ENCODE peak calls at places on chromosomes 6 and 20, in nine cellular contexts. Q is stimulated activated CD4-positive, alpha-beta T cell treated with anti-CD3 and anti-CD28 coated beads, TNF-alpha, amount 100 ng/mL, for 1 hour; P is AG20443; Y is HEK293T; J is NCI-H1092 treated with DMSO at 0.1 percent for 48 hours; B is sciatic nerve; U is mesenchymal stem cell; H is ovary; W is GDM1. Z is an unnamed sample.

GRCh38 chr20:7723284-7723683 is 217.0 kb downstream of the HAO1 start:
- DNase-seq in J (no peak), H (no peak), P (peak), U (no peak), W (no peak), Y (no peak), Q (no peak), B (no peak), Z (no peak)

GRCh38 chr6:139337830-139338229 is 36.6 kb downstream of the CITED2 start:
- DNase-seq in H (no peak), J (no peak), U (no peak), P (no peak), B (peak), Q (no peak), W (peak), Y (no peak), Z (peak)

GRCh38 chr6:44545224-44545623 is 157.7 kb downstream of the CDC5L start:
- DNase-seq in Q (no peak), H (no peak), J (no peak), P (no peak), B (no peak), W (no peak), U (no peak), Y (no peak), Z (no peak)

GRCh38 chr6:36963451-36964290 is 9.1 kb downstream of the PI16 start:
- DNase-seq in J (peak), P (no peak), U (no peak), Y (no peak), H (no peak), Q (no peak), W (no peak), B (peak), Z (no peak)

GRCh38 chr6:121851056-121851455 is 415.6 kb downstream of the GJA1 start:
- DNase-seq in P (peak), J (no peak), U (peak), Q (no peak), W (no peak), Y (no peak), H (no peak), B (no peak), Z (no peak)

GRCh38 chr6:79570802-79571367 is 33.7 kb upstream of the LCA5 start:
- DNase-seq in B (no peak), U (peak), Y (peak), Q (no peak), W (peak), J (peak), P (peak), H (no peak), Z (no peak)

GRCh38 chr6:47478233-47479155 is 905 bp downstream of the CD2AP start:
- DNase-seq in W (peak), Y (no peak), H (no peak), Q (no peak), J (no peak), B (no peak), U (peak), P (peak), Z (no peak)

GRCh38 chr6:146875927-146876270 is 277.1 kb downstream of the ADGB start:
- DNase-seq in Y (no peak), W (no peak), J (no peak), B (no peak), U (no peak), H (no peak), Q (no peak), P (no peak), Z (no peak)

GRCh38 chr6:52077961-52078613 is 9.3 kb downstream of the PKHD1 start:
- DNase-seq in U (no peak), P (no peak), H (no peak), W (no peak), Y (no peak), Q (no peak), J (no peak), B (no peak), Z (no peak)

Z was measured in psoas muscle.